ENCODE peak calls at places on chromosomes 1 and 21, in seven cellular contexts. B is cardiac septum; T is heart right ventricle; Z is naive thymus-derived CD8-positive, alpha-beta T cell; R is iris pigment epithelial cell; K is type B pancreatic cell; U is G401. M is an unnamed sample.

GRCh38 chr1:17816511-17816910 is 61.4 kb downstream of the ACTL8 start:
- DNase-seq in B (no peak), T (no peak), Z (no peak), R (no peak), K (no peak), U (no peak), M (no peak)

GRCh38 chr1:147720557-147720956 is 39.8 kb downstream of the GJA5 start:
- DNase-seq in B (no peak), T (no peak), Z (no peak), R (no peak), K (no peak), U (no peak), M (no peak)

GRCh38 chr1:82830695-82831380 is 1030.1 kb downstream of the ADGRL2 start:
- DNase-seq in B (no peak), T (no peak), Z (no peak), R (no peak), K (no peak), U (no peak), M (no peak)

GRCh38 chr1:53067886-53068285 is 5.9 kb downstream of the PODN start:
- DNase-seq in B (no peak), T (no peak), Z (no peak), R (no peak), K (no peak), U (no peak), M (no peak)

GRCh38 chr1:187685338-187685737 is 856.6 kb downstream of the PLA2G4A start:
- DNase-seq in B (no peak), T (no peak), Z (no peak), R (peak; percentile 91), K (no peak), U (no peak), M (peak; percentile 36)

GRCh38 chr1:29599071-29599470 is 362.7 kb downstream of the PTPRU start:
- DNase-seq in B (no peak), T (no peak), Z (no peak), R (no peak), K (no peak), U (no peak), M (no peak)

GRCh38 chr21:43211085-43212071 is 42.6 kb downstream of the CRYAA start:
- DNase-seq in B (peak; percentile 75), T (peak; percentile 55), Z (no peak), R (no peak), K (peak; percentile 66), U (no peak), M (peak; percentile 3)

GRCh38 chr1:243982451-243983018 is 68.5 kb upstream of the ZBTB18 start:
- DNase-seq in B (no peak), T (no peak), Z (no peak), R (no peak), K (no peak), U (no peak), M (no peak)

GRCh38 chr21:34521561-34521960 is 9.6 kb upstream of the KCNE1 start:
- DNase-seq in B (no peak), T (no peak), Z (no peak), R (no peak), K (no peak), U (no peak), M (no peak)

GRCh38 chr1:162627662-162628296 is 4.5 kb upstream of the DDR2 start:
- DNase-seq in B (no peak), T (no peak), Z (peak; percentile 9), R (peak; percentile 65), K (no peak), U (peak; percentile 12), M (peak; percentile 60)

GRCh38 chr1:244414543-244414942 is 37.2 kb downstream of the ADSS2 start:
- DNase-seq in B (no peak), T (no peak), Z (no peak), R (peak; percentile 89), K (no peak), U (no peak), M (peak; percentile 80)

GRCh38 chr21:45919593-45919992 is 62.0 kb upstream of the COL6A1 start:
- DNase-seq in B (no peak), T (no peak), Z (no peak), R (no peak), K (no peak), U (no peak), M (no peak)

GRCh38 chr1:207282049-207282448 is 39.4 kb upstream of the CD55 start:
- DNase-seq in B (no peak), T (no peak), Z (no peak), R (peak; percentile 80), K (no peak), U (no peak), M (no peak)

GRCh38 chr1:92797297-92797696 is 12.4 kb upstream of the EVI5 start:
- DNase-seq in B (no peak), T (no peak), Z (no peak), R (peak; percentile 33), K (no peak), U (no peak), M (peak; percentile 51)

GRCh38 chr1:6392081-6392879 is 1.3 kb downstream of the ACOT7 start:
- DNase-seq in B (no peak), T (no peak), Z (peak; percentile 16), R (no peak), K (no peak), U (peak; percentile 55), M (no peak)

GRCh38 chr1:89836997-89837909 is 16.4 kb downstream of the LRRC8D start:
- DNase-seq in B (no peak), T (no peak), Z (no peak), R (no peak), K (no peak), U (no peak), M (no peak)

GRCh38 chr1:104195395-104195794 is 445.7 kb downstream of the AMY1C start:
- DNase-seq in B (no peak), T (no peak), Z (no peak), R (peak; percentile 7), K (no peak), U (no peak), M (no peak)

M was measured in fibroblast of the aortic adventitia.